ENCODE peak calls at places on chromosomes 2 and 18, in five cellular contexts. G is GM12865; R is glutamatergic neuron; N is activated CD8-positive, alpha-beta T cell treated with anti-CD3 and anti-CD28 coated beads for 36 hours; W is upper lobe of right lung. S is an unnamed sample.
A peak's percentile ranks its signal among the peaks of the same experiment; 100 is the strongest.

GRCh38 chr2:104702451-104702850 is 151.5 kb upstream of the POU3F3 start:
- DNase-seq in G (no peak), R (no peak), N (no peak), W (no peak), S (no peak)

GRCh38 chr2:72916743-72917137 is 579 bp upstream of the EMX1 start:
- DNase-seq in G (no peak), R (no peak), N (no peak), W (no peak), S (no peak)

GRCh38 chr18:3411854-3412268 is 38.1 kb upstream of the TGIF1 start:
- DNase-seq in G (no peak), R (no peak), N (peak; percentile 20), W (peak; percentile 84), S (no peak)

GRCh38 chr2:148720501-148720998 is 76.0 kb downstream of the EPC2 start:
- DNase-seq in G (peak; percentile 33), R (no peak), N (peak; percentile 11), W (no peak), S (no peak)

GRCh38 chr2:28664120-28664842 is 87.3 kb upstream of the PPP1CB start:
- DNase-seq in G (no peak), R (no peak), N (no peak), W (no peak), S (no peak)

GRCh38 chr2:108536911-108537310 is 2.6 kb downstream of the LIMS1 start:
- DNase-seq in G (no peak), R (no peak), N (no peak), W (no peak), S (no peak)

GRCh38 chr2:27628767-27629709 is at the start of the genes CCDC121 and GPN1:
- DNase-seq in G (peak; percentile 93), R (peak; percentile 87), N (peak; percentile 98), W (peak; percentile 92), S (peak; percentile 90)

GRCh38 chr2:189164732-189165131 is 14.8 kb downstream of the COL5A2 start:
- DNase-seq in G (no peak), R (no peak), N (no peak), W (no peak), S (peak; percentile 61)

GRCh38 chr2:179106342-179107178 is 56.6 kb upstream of the CCDC141 start:
- DNase-seq in G (peak; percentile 79), R (no peak), N (peak; percentile 42), W (no peak), S (peak; percentile 97)

GRCh38 chr18:9763876-9764605 is 55.9 kb downstream of the RAB31 start:
- DNase-seq in G (no peak), R (no peak), N (no peak), W (no peak), S (no peak)

DNA sequence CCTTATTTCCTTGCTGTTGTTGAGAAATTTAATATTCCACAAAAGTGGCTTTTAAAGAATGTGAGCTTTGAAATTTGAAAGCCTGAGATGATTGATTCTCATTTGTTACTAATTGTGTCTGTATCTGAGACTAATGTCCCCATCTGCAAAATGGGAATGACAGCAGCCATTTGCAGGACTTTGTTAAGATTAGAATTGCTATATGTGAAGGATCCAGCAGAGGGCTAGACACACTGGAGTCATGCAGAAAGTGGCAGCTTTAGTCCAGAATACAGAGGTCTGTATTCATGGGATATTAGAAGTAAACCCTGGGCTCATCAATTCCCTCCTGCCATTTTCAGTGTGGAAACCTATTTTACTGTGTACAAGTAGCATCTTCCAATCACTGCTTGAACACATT is 296.5 kb upstream of the GYPC start:
- DNase-seq in G (peak; percentile 22), R (no peak), N (peak; percentile 5), W (no peak), S (peak; percentile 17)
- TF ChIP-seq CTCF in G (peak; percentile 33), R (peak; percentile 39), N (peak; percentile 54), W (no peak), S (no peak)

GRCh38 chr2:65436169-65436824 is 3.9 kb upstream of the SPRED2 start:
- DNase-seq in G (peak; percentile 75), R (peak; percentile 73), N (peak; percentile 59), W (peak; percentile 96), S (peak; percentile 94)
- TF ChIP-seq CTCF in G (no peak), R (no peak), N (no peak), W (no peak), S (no peak)

DNA sequence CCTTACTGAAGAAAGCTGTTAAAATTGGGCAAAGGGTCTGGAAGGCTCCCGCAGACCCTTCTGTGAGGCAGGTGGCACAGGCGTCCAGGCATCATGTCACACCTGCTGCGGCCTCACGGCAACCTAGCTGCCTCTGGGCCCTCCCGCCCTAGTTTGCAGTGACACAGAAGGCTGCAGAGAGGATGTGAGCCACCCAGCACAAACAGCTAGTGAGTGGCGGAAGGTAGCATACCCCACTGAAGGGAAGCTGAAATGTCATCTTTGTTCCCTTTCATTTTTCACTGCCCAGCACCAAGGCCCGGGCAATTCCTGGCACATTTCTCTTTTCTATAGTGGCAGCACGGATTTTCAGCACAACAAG is 53.8 kb downstream of the TRAPPC12 start:
- DNase-seq in G (no peak), R (no peak), N (no peak), W (no peak), S (no peak)
- TF ChIP-seq CTCF in G (no peak), R (no peak), N (no peak), W (no peak), S (no peak)

GRCh38 chr2:156526950-156527636 is 90.9 kb downstream of the GPD2 start:
- DNase-seq in G (peak; percentile 71), R (no peak), N (no peak), W (no peak), S (no peak)
- TF ChIP-seq CTCF in G (no peak), R (no peak), N (no peak), W (no peak), S (no peak)

GRCh38 chr2:241315183-241315878 is at the start of gene HDLBP:
- DNase-seq in G (peak; percentile 100), R (peak; percentile 100), N (peak; percentile 100), W (peak; percentile 100), S (peak; percentile 98)
- TF ChIP-seq CTCF in G (peak; percentile 21), R (no peak), N (no peak), W (peak; percentile 36), S (peak; percentile 25)

GRCh38 chr2:119290859-119291587 is 67.4 kb downstream of the STEAP3 start:
- DNase-seq in G (peak; percentile 78), R (peak; percentile 94), N (peak; percentile 7), W (peak; percentile 87), S (peak; percentile 74)

GRCh38 chr2:119293254-119293653 is 69.6 kb downstream of the STEAP3 start:
- DNase-seq in G (no peak), R (no peak), N (no peak), W (no peak), S (no peak)

GRCh38 chr2:119293900-119294299 is 70.3 kb downstream of the STEAP3 start:
- DNase-seq in G (no peak), R (no peak), N (no peak), W (no peak), S (no peak)

GRCh38 chr2:119291588-119292167 is 68.0 kb downstream of the STEAP3 start:
- DNase-seq in G (no peak), R (no peak), N (no peak), W (no peak), S (no peak)

DNA sequence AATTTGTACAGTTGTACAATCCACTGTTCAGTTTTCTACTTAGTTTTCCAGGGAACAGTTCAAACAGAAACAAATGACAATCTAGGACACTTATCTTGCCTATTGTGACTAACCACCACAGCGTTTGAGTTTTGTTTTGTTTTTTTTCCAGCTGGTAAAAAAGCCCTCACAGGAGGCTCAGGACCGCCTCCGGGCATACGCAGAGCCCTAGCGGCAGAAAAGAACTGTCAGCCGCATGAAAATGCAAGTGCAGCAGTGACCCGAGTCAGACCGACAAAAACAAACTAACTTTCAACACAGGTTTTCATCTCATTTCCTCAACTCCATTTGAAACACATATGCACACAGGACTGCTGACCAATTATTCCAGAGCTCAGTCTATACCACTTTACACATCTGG is 68.6 kb downstream of the STEAP3 start:
- DNase-seq in G (no peak), R (no peak), N (no peak), W (no peak), S (no peak)
- TF ChIP-seq CTCF in G (no peak), R (no peak), N (no peak), W (peak; percentile 10), S (no peak)

DNA sequence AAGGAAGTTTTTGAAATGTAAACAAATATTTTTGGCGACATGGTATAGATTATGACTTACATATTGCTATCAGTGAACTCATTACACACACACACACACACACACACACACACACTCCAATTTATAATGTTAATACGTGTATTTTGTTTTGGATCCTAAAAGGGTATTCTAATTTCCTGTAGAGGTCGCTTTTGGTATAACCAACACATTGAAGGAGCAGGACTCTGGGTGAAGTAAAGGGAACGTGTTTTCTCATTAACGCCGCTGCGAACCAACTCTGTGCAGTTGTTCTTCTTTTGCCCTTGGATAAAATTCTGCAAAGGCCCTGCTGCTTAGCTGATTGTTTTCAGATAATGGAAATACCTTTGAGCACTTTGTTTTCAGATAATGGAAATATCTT is 190.4 kb downstream of the PMAIP1 start:
- DNase-seq in G (peak; percentile 11), R (no peak), N (no peak), W (no peak), S (no peak)
- TF ChIP-seq CTCF in G (peak; percentile 9), R (no peak), N (no peak), W (no peak), S (no peak)

DNA sequence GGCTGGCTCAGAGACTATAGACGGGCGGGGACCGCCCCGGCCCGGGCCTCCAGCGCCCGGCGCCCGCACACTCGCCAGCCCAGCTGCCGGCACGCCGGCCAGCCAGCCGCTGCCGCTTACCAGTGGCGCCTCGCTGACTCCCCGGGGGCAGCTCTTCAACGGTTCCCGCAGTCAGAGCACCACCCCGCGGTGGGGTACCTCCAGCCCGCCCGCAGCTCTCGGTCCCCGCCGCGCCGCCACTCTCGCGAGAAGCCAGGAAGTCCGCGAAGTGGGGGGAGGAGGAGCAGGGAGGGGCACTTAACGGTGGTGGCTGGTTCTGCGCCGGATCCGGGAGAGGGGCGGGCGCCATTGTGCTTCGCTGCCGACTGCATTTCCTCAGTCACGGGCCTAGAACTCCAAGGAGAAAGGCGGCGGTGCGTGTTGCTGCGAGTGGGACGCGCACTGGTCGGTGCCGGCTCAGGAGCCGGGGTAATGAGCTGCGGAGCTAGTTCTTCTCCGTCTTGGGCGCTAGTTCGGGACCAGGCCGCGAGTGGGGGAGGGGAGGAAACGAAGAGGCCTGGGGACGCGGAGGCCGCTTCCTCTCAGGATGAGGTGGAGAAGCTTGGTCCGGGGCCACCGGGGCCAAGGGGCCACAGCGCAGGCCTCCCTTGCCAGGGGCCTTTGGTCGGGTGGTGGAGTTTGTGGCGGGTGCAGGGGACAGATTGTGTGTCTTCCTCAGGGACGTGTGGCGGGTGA is at the start of gene MARCHF7:
- DNase-seq in G (peak; percentile 98), R (peak; percentile 99), N (peak; percentile 97), W (peak; percentile 99), S (peak; percentile 96)
- TF ChIP-seq CTCF in G (peak; percentile 60), R (peak; percentile 16), N (peak; percentile 21), W (peak; percentile 55), S (peak; percentile 67)

GRCh38 chr2:144708641-144709040 is 188.7 kb upstream of the ZEB2 start:
- DNase-seq in G (no peak), R (no peak), N (no peak), W (no peak), S (no peak)

GRCh38 chr2:144711084-144711483 is 191.2 kb upstream of the ZEB2 start:
- DNase-seq in G (no peak), R (no peak), N (no peak), W (no peak), S (no peak)

GRCh38 chr2:144705328-144706245 is 185.7 kb upstream of the ZEB2 start:
- DNase-seq in G (no peak), R (no peak), N (no peak), W (no peak), S (peak; percentile 13)

GRCh38 chr2:144706671-144707070 is 186.8 kb upstream of the ZEB2 start:
- DNase-seq in G (no peak), R (no peak), N (no peak), W (no peak), S (no peak)

GRCh38 chr2:144707927-144708326 is 188.0 kb upstream of the ZEB2 start:
- DNase-seq in G (no peak), R (no peak), N (no peak), W (no peak), S (no peak)
- TF ChIP-seq CTCF in G (no peak), R (no peak), N (no peak), W (no peak), S (no peak)